ENCODE peak calls at places on chromosomes 13 and 19, in nine cellular contexts. N is GM03348; X is EH; G is stimulated activated CD8-positive, alpha-beta memory T cell treated with anti-CD3 and anti-CD28 coated beads, Interleukin-7, amount 100 ng/mL, for 48 hours; Q is activated T-cell treated with anti-CD3 and anti-CD28 coated beads for 1 hour; R is AG04449; C is stimulated activated CD4-positive, alpha-beta T cell treated with anti-CD3 and anti-CD28 coated beads, TNF-alpha, amount 100 ng/mL, for 24 hours; E is NCI-H526 treated with DMSO at 0.1 percent for 48 hours; Z is OCI-M1. W is an unnamed sample.

GRCh38 chr19:35901055-35901644 is 810 bp upstream of the NFKBID start:
- DNase-seq in N (peak), X (peak), G (no peak), Q (no peak), R (peak), C (no peak), E (no peak), Z (no peak), W (no peak)

GRCh38 chr19:29676586-29676985 is 11.3 kb downstream of the PLEKHF1 start:
- DNase-seq in N (no peak), X (no peak), G (no peak), Q (no peak), R (no peak), C (no peak), E (no peak), Z (no peak), W (no peak)

GRCh38 chr19:6753178-6754031 is 13.8 kb downstream of the SH2D3A start:
- DNase-seq in N (peak), X (peak), G (peak), Q (peak), R (no peak), C (peak), E (no peak), Z (peak), W (peak)

GRCh38 chr13:19782049-19782726 is 557 bp downstream of the PSPC1 start:
- DNase-seq in N (peak), X (peak), G (peak), Q (peak), R (no peak), C (peak), E (peak), Z (peak), W (no peak)

GRCh38 chr19:47247308-47247990 is 8.9 kb upstream of the CCDC9 start:
- DNase-seq in N (peak), X (peak), G (no peak), Q (peak), R (no peak), C (peak), E (no peak), Z (peak), W (no peak)

GRCh38 chr13:91278888-91279287 is 68.6 kb upstream of the MIR17HG start:
- DNase-seq in N (no peak), X (no peak), G (no peak), Q (no peak), R (no peak), C (no peak), E (no peak), Z (peak), W (no peak)

GRCh38 chr19:49020931-49021895 is 2.9 kb downstream of the CGB3 start:
- DNase-seq in N (no peak), X (peak), G (no peak), Q (no peak), R (no peak), C (no peak), E (no peak), Z (peak), W (no peak)

GRCh38 chr13:36848228-36848982 is 29.4 kb downstream of the RFXAP start:
- DNase-seq in N (peak), X (peak), G (no peak), Q (no peak), R (no peak), C (no peak), E (no peak), Z (peak), W (no peak)

GRCh38 chr19:18710986-18711751 is 27.7 kb downstream of the CRTC1 start:
- DNase-seq in N (no peak), X (no peak), G (no peak), Q (no peak), R (no peak), C (no peak), E (no peak), Z (no peak), W (no peak)

GRCh38 chr13:113649212-113649611 is 8.8 kb downstream of the ATP4B start:
- DNase-seq in N (no peak), X (no peak), G (no peak), Q (no peak), R (no peak), C (no peak), E (no peak), Z (no peak), W (no peak)

GRCh38 chr19:5960005-5961001 is 17.6 kb downstream of the RANBP3 start:
- DNase-seq in N (no peak), X (no peak), G (no peak), Q (no peak), R (no peak), C (no peak), E (no peak), Z (no peak), W (no peak)

GRCh38 chr13:70128098-70128497 is 19.8 kb upstream of the KLHL1 start:
- DNase-seq in N (no peak), X (no peak), G (no peak), Q (no peak), R (no peak), C (no peak), E (no peak), Z (no peak), W (no peak)

GRCh38 chr13:44507639-44508038 is 68.5 kb downstream of the TSC22D1 start:
- DNase-seq in N (no peak), X (peak), G (no peak), Q (no peak), R (no peak), C (no peak), E (no peak), Z (no peak), W (no peak)

GRCh38 chr19:32346901-32347300 is 1.5 kb downstream of the ZNF507 start:
- DNase-seq in N (no peak), X (no peak), G (no peak), Q (no peak), R (no peak), C (no peak), E (no peak), Z (no peak), W (no peak)

GRCh38 chr13:42041684-42042035 is 6.8 kb upstream of the DGKH start:
- DNase-seq in N (peak), X (peak), G (no peak), Q (no peak), R (no peak), C (no peak), E (peak), Z (no peak), W (peak)

GRCh38 chr19:39969681-39970423 is 1.1 kb upstream of the PSMC4 start:
- DNase-seq in N (no peak), X (no peak), G (no peak), Q (no peak), R (no peak), C (no peak), E (no peak), Z (peak), W (no peak)

GRCh38 chr13:31870511-31870910 is 131.2 kb downstream of the RXFP2 start:
- DNase-seq in N (no peak), X (peak), G (no peak), Q (no peak), R (no peak), C (no peak), E (no peak), Z (no peak), W (no peak)

GRCh38 chr13:46666727-46667456 is 113.9 kb downstream of the LRCH1 start:
- DNase-seq in N (no peak), X (no peak), G (no peak), Q (no peak), R (no peak), C (no peak), E (no peak), Z (no peak), W (no peak)

W was measured in GM12878.